ENCODE peak calls at places on chromosomes 12 and 14, in ten cellular contexts. I is heart right ventricle, P is right lobe of liver, T is lower leg skin, Q is fibroblast of lung, Z is RWPE2, R is fibroblast of the aortic adventitia, Y is tibial artery, N is left ventricle myocardium inferior, H is Caco-2. J is an unnamed sample.

GRCh38 chr12:65740873-65741600 is 83.2 kb upstream of the HMGA2 start:
- DNase-seq in I (peak; percentile 79), P (no peak), T (peak; percentile 56), Q (peak; percentile 82), Z (peak; percentile 82), R (peak; percentile 68), Y (peak; percentile 69), N (peak; percentile 81), H (peak; percentile 86), J (no peak)

GRCh38 chr14:39432619-39433451 is 602 bp upstream of the FBXO33 start:
- DNase-seq in I (peak; percentile 91), P (peak; percentile 97), T (peak; percentile 81), Q (peak; percentile 54), Z (peak; percentile 95), R (peak; percentile 68), Y (peak; percentile 97), N (peak; percentile 89), H (peak; percentile 96), J (no peak)

GRCh38 chr12:46269429-46270241 is 792 bp upstream of the SLC38A1 start:
- DNase-seq in I (no peak), P (peak; percentile 49), T (no peak), Q (no peak), Z (no peak), R (no peak), Y (no peak), N (no peak), H (no peak), J (peak; percentile 78)

GRCh38 chr14:37599527-37600368 is 4.3 kb downstream of the TTC6 start:
- DNase-seq in I (no peak), P (no peak), T (no peak), Q (no peak), Z (no peak), R (no peak), Y (no peak), N (no peak), H (no peak), J (no peak)

GRCh38 chr12:95763809-95764253 is 26.7 kb downstream of the NTN4 start:
- DNase-seq in I (no peak), P (no peak), T (peak; percentile 53), Q (peak; percentile 92), Z (peak; percentile 79), R (peak; percentile 83), Y (no peak), N (no peak), H (peak; percentile 53), J (no peak)

GRCh38 chr12:77102123-77102522 is 36.8 kb upstream of the E2F7 start:
- DNase-seq in I (no peak), P (no peak), T (no peak), Q (peak; percentile 76), Z (no peak), R (peak; percentile 47), Y (no peak), N (no peak), H (no peak), J (no peak)

GRCh38 chr12:122064034-122064777 is 14.3 kb upstream of the MLXIP start:
- DNase-seq in I (peak; percentile 81), P (peak; percentile 71), T (peak; percentile 70), Q (peak; percentile 97), Z (peak; percentile 89), R (peak; percentile 99), Y (peak; percentile 85), N (peak; percentile 90), H (peak; percentile 99), J (peak; percentile 96)

GRCh38 chr14:27727371-27727770 is 1039.2 kb upstream of the FOXG1 start:
- DNase-seq in I (no peak), P (no peak), T (no peak), Q (no peak), Z (no peak), R (no peak), Y (no peak), N (no peak), H (no peak), J (no peak)

GRCh38 chr14:69288001-69288771 is 28.2 kb downstream of the GALNT16 start:
- DNase-seq in I (no peak), P (peak; percentile 78), T (no peak), Q (peak; percentile 49), Z (peak; percentile 19), R (peak; percentile 84), Y (peak; percentile 69), N (peak; percentile 37), H (no peak), J (no peak)

GRCh38 chr12:12790956-12791355 is 5.5 kb downstream of the APOLD1 start:
- DNase-seq in I (no peak), P (no peak), T (no peak), Q (no peak), Z (no peak), R (no peak), Y (no peak), N (no peak), H (no peak), J (no peak)

GRCh38 chr12:12791756-12792346 is 6.4 kb downstream of the APOLD1 start:
- DNase-seq in I (no peak), P (no peak), T (no peak), Q (no peak), Z (no peak), R (peak; percentile 43), Y (no peak), N (peak; percentile 23), H (no peak), J (no peak)

GRCh38 chr12:12788675-12789368 is 3.4 kb downstream of the APOLD1 start:
- DNase-seq in I (no peak), P (peak; percentile 72), T (peak; percentile 75), Q (peak; percentile 86), Z (no peak), R (peak; percentile 92), Y (peak; percentile 75), N (no peak), H (peak; percentile 83), J (peak; percentile 79)

GRCh38 chr12:12794686-12795085 is 9.2 kb downstream of the APOLD1 start:
- DNase-seq in I (no peak), P (no peak), T (no peak), Q (no peak), Z (no peak), R (no peak), Y (no peak), N (no peak), H (no peak), J (no peak)

GRCh38 chr12:12792421-12792820 is 7.0 kb downstream of the APOLD1 start:
- DNase-seq in I (no peak), P (no peak), T (no peak), Q (no peak), Z (no peak), R (no peak), Y (no peak), N (no peak), H (no peak), J (no peak)
- H3K4me3 ChIP-seq in I (no peak overlapping the region), P (no peak overlapping the region), T (no peak overlapping the region), Q (no peak overlapping the region), Z (no peak overlapping the region), R (no peak overlapping the region), Y (no peak overlapping the region), N (peak overlapping the region; percentile 51), H (no peak overlapping the region), J (no peak overlapping the region)

DNA sequence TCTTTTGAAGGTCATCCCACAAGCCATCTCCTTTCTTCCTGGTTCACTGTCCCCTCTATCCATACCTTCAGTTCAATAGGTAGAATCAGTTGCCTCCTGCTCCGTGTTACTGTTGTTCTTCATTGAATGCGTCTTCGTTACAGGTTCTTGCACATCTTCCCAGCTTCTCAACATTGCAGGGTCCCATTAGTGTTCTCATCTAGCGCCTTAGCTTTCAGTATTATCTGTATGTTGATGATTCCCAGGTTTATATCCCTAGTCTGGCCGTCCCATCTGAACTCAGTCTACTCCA is 2.0 kb downstream of the SCFD1 start:
- DNase-seq in I (no peak), P (no peak), T (no peak), Q (no peak), Z (no peak), R (no peak), Y (no peak), N (no peak), H (no peak), J (no peak)
- H3K4me3 ChIP-seq in I (peak overlapping the region; percentile 73), P (no peak overlapping the region), T (no peak overlapping the region), Q (peak overlapping the region; percentile 26), Z (no peak overlapping the region), R (peak overlapping the region; percentile 80), Y (no peak overlapping the region), N (no peak overlapping the region), H (no peak overlapping the region), J (no peak overlapping the region)

DNA sequence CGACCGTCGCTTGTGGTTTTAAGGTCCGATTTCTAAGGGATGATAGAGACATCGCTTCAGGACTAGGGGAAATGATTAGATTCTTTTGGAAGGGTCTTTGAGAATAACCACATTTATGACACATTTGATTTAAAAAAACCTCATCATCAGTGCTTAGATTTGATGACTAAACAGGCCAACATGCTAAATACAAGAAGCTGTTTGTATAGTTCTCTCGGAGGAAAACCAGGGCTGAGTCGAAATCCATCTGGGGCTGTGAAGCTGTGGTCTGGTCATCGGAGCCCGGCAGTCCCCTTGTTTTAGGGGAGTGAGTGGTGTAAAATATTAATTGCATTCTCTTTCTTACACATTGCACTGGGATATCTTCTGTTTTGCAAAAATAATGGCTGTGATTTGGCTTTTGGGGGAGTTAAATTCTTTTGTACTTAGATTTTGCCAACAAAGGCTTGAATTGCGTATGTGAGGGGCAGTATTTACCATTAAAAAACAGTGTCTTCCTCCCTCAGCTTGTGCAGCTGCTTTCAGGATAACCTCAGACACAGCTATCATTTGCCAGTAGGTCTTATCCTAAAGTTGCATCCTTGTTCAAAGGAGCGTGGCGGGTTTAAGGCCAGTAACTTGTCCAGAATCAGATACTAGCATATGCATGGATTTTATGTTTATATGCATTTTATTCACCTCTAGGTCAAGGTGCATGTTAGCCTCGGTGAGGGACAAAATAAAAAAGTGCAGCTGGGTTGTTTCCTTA is 598 bp downstream of the GNG2 start:
- DNase-seq in I (no peak), P (no peak), T (no peak), Q (peak; percentile 41), Z (no peak), R (peak; percentile 16), Y (no peak), N (no peak), H (no peak), J (no peak)
- H3K4me3 ChIP-seq in I (peak overlapping the region; percentile 61), P (peak overlapping the region; percentile 43), T (no peak overlapping the region), Q (peak overlapping the region; percentile 46), Z (peak overlapping the region; percentile 14), R (peak overlapping the region; percentile 55), Y (peak overlapping the region; percentile 44), N (peak overlapping the region; percentile 69), H (peak overlapping the region; percentile 41), J (peak overlapping the region; percentile 76)

GRCh38 chr12:57477710-57478681 is 1.7 kb downstream of the ARHGAP9 start:
- DNase-seq in I (no peak), P (no peak), T (no peak), Q (no peak), Z (no peak), R (no peak), Y (no peak), N (no peak), H (no peak), J (peak; percentile 60)

GRCh38 chr12:57476993-57477709 is 2.5 kb downstream of the ARHGAP9 start:
- DNase-seq in I (no peak), P (no peak), T (no peak), Q (no peak), Z (no peak), R (no peak), Y (no peak), N (no peak), H (no peak), J (no peak)

GRCh38 chr12:57474862-57475261 is 4.8 kb downstream of the ARHGAP9 start:
- DNase-seq in I (no peak), P (no peak), T (no peak), Q (no peak), Z (no peak), R (no peak), Y (no peak), N (no peak), H (no peak), J (no peak)

GRCh38 chr12:57475271-57476161 is 4.2 kb downstream of the ARHGAP9 start:
- DNase-seq in I (no peak), P (no peak), T (no peak), Q (no peak), Z (no peak), R (peak; percentile 37), Y (no peak), N (no peak), H (no peak), J (no peak)

GRCh38 chr12:57476162-57476992 is 3.3 kb downstream of the ARHGAP9 start:
- DNase-seq in I (no peak), P (no peak), T (no peak), Q (no peak), Z (no peak), R (no peak), Y (no peak), N (no peak), H (no peak), J (no peak)
- H3K4me3 ChIP-seq in I (peak overlapping the region; percentile 49), P (peak overlapping the region; percentile 42), T (no peak overlapping the region), Q (no peak overlapping the region), Z (no peak overlapping the region), R (no peak overlapping the region), Y (peak overlapping the region; percentile 52), N (peak overlapping the region; percentile 64), H (peak overlapping the region; percentile 16), J (peak overlapping the region; percentile 61)

J was measured in Jurkat, Clone E6-1.